ENCODE peak calls at places on chromosomes 16 and 17, in six cellular contexts. One of them, this sample, is unnamed.

GRCh38 chr17:48335858-48336500 is 94.0 kb downstream of the SKAP1 start:
- DNase-seq in fibroblast of mammary gland: peak; percentile 73
- DNase-seq in tibial artery: no peak
- DNase-seq in CD8-positive, alpha-beta T cell: no peak
- DNase-seq in A549: peak; percentile 68
- DNase-seq in nephron progenitor cell: no peak
- DNase-seq in this sample: no peak

GRCh38 chr16:22183901-22184614 is 21.8 kb downstream of the SDR42E2 start:
- DNase-seq in fibroblast of mammary gland: no peak
- DNase-seq in tibial artery: no peak
- DNase-seq in CD8-positive, alpha-beta T cell: peak; percentile 41
- DNase-seq in A549: no peak
- DNase-seq in nephron progenitor cell: peak; percentile 25
- DNase-seq in this sample: no peak

GRCh38 chr17:46770818-46771600 is 47.5 kb downstream of the WNT3 start:
- DNase-seq in fibroblast of mammary gland: peak; percentile 47
- DNase-seq in tibial artery: no peak
- DNase-seq in CD8-positive, alpha-beta T cell: no peak
- DNase-seq in A549: peak; percentile 76
- DNase-seq in nephron progenitor cell: peak; percentile 73
- DNase-seq in this sample: peak; percentile 58

GRCh38 chr17:82689077-82689476 is 9.4 kb downstream of the RAB40B start:
- DNase-seq in fibroblast of mammary gland: no peak
- DNase-seq in tibial artery: no peak
- DNase-seq in CD8-positive, alpha-beta T cell: no peak
- DNase-seq in A549: no peak
- DNase-seq in nephron progenitor cell: no peak
- DNase-seq in this sample: no peak

GRCh38 chr17:77474292-77474988 is 333.7 kb downstream of the SEC14L1 start:
- DNase-seq in fibroblast of mammary gland: peak; percentile 61
- DNase-seq in tibial artery: no peak
- DNase-seq in CD8-positive, alpha-beta T cell: no peak
- DNase-seq in A549: no peak
- DNase-seq in nephron progenitor cell: no peak
- DNase-seq in this sample: no peak

GRCh38 chr17:69335018-69335417 is 8.1 kb upstream of the ABCA5 start:
- DNase-seq in fibroblast of mammary gland: peak; percentile 52
- DNase-seq in tibial artery: no peak
- DNase-seq in CD8-positive, alpha-beta T cell: no peak
- DNase-seq in A549: peak; percentile 68
- DNase-seq in nephron progenitor cell: no peak
- DNase-seq in this sample: no peak

GRCh38 chr17:75856062-75856681 is 1.0 kb upstream of the WBP2 start:
- DNase-seq in fibroblast of mammary gland: no peak
- DNase-seq in tibial artery: peak; percentile 65
- DNase-seq in CD8-positive, alpha-beta T cell: no peak
- DNase-seq in A549: peak; percentile 56
- DNase-seq in nephron progenitor cell: no peak
- DNase-seq in this sample: no peak

GRCh38 chr17:51260960-51261958 is 913 bp downstream of the UTP18 start:
- DNase-seq in fibroblast of mammary gland: no peak
- DNase-seq in tibial artery: peak; percentile 47
- DNase-seq in CD8-positive, alpha-beta T cell: peak; percentile 79
- DNase-seq in A549: no peak
- DNase-seq in nephron progenitor cell: peak; percentile 86
- DNase-seq in this sample: peak; percentile 64

GRCh38 chr16:70770291-70770967 is 30.5 kb downstream of the VAC14 start:
- DNase-seq in fibroblast of mammary gland: no peak
- DNase-seq in tibial artery: no peak
- DNase-seq in CD8-positive, alpha-beta T cell: no peak
- DNase-seq in A549: peak; percentile 54
- DNase-seq in nephron progenitor cell: no peak
- DNase-seq in this sample: no peak

GRCh38 chr17:15122857-15123256 is 142.3 kb downstream of the PMP22 start:
- DNase-seq in fibroblast of mammary gland: peak; percentile 70
- DNase-seq in tibial artery: no peak
- DNase-seq in CD8-positive, alpha-beta T cell: no peak
- DNase-seq in A549: no peak
- DNase-seq in nephron progenitor cell: no peak
- DNase-seq in this sample: no peak

GRCh38 chr16:79159650-79160049 is 440.9 kb downstream of the MAF start:
- DNase-seq in fibroblast of mammary gland: no peak
- DNase-seq in tibial artery: no peak
- DNase-seq in CD8-positive, alpha-beta T cell: no peak
- DNase-seq in A549: no peak
- DNase-seq in nephron progenitor cell: no peak
- DNase-seq in this sample: no peak
- TF ChIP-seq CTCF in fibroblast of mammary gland: no peak
- TF ChIP-seq CTCF in tibial artery: no peak
- TF ChIP-seq CTCF in CD8-positive, alpha-beta T cell: no peak
- TF ChIP-seq CTCF in A549: no peak
- TF ChIP-seq CTCF in nephron progenitor cell: no peak
- TF ChIP-seq CTCF in this sample: no peak

GRCh38 chr17:41864498-41864836 is 756 bp downstream of the KLHL11 start:
- DNase-seq in fibroblast of mammary gland: no peak
- DNase-seq in tibial artery: no peak
- DNase-seq in CD8-positive, alpha-beta T cell: no peak
- DNase-seq in A549: no peak
- DNase-seq in nephron progenitor cell: no peak
- DNase-seq in this sample: no peak
- TF ChIP-seq CTCF in fibroblast of mammary gland: no peak
- TF ChIP-seq CTCF in tibial artery: no peak
- TF ChIP-seq CTCF in CD8-positive, alpha-beta T cell: no peak
- TF ChIP-seq CTCF in A549: no peak
- TF ChIP-seq CTCF in nephron progenitor cell: no peak
- TF ChIP-seq CTCF in this sample: no peak

GRCh38 chr16:67546761-67547422 is 15.4 kb upstream of the CTCF start:
- DNase-seq in fibroblast of mammary gland: peak; percentile 67
- DNase-seq in tibial artery: no peak
- DNase-seq in CD8-positive, alpha-beta T cell: peak; percentile 69
- DNase-seq in A549: peak; percentile 73
- DNase-seq in nephron progenitor cell: peak; percentile 88
- DNase-seq in this sample: peak; percentile 84
- TF ChIP-seq CTCF in fibroblast of mammary gland: peak; percentile 93
- TF ChIP-seq CTCF in tibial artery: peak; percentile 82
- TF ChIP-seq CTCF in CD8-positive, alpha-beta T cell: peak; percentile 99
- TF ChIP-seq CTCF in A549: peak; percentile 93
- TF ChIP-seq CTCF in nephron progenitor cell: peak; percentile 93
- TF ChIP-seq CTCF in this sample: peak; percentile 95

GRCh38 chr16:57667526-57668258 is 414 bp upstream of the ADGRG3 start:
- DNase-seq in fibroblast of mammary gland: peak; percentile 52
- DNase-seq in tibial artery: no peak
- DNase-seq in CD8-positive, alpha-beta T cell: no peak
- DNase-seq in A549: peak; percentile 54
- DNase-seq in nephron progenitor cell: no peak
- DNase-seq in this sample: no peak
- TF ChIP-seq CTCF in fibroblast of mammary gland: no peak
- TF ChIP-seq CTCF in tibial artery: no peak
- TF ChIP-seq CTCF in CD8-positive, alpha-beta T cell: no peak
- TF ChIP-seq CTCF in A549: no peak
- TF ChIP-seq CTCF in nephron progenitor cell: no peak
- TF ChIP-seq CTCF in this sample: no peak

DNA sequence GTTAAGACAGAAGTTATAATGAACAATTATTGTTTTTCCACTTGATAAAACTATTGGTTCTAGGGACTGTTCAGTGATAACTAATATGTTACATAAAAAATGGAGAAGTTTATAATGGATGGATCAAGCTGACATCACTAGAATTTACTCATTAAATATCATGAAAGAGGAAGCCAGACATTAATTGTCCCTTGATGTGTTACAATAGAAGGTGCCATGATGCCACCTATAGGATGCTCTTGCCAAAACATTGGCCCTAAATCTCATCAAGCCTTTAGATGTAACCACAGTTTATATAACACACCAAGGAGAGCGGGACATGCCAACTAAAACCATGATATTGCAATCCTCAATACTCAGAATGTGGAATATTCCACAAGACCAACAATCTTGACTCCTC is 147.9 kb upstream of the MON1B start:
- DNase-seq in fibroblast of mammary gland: peak; percentile 41
- DNase-seq in tibial artery: no peak
- DNase-seq in CD8-positive, alpha-beta T cell: no peak
- DNase-seq in A549: peak; percentile 52
- DNase-seq in nephron progenitor cell: no peak
- DNase-seq in this sample: no peak
- TF ChIP-seq CTCF in fibroblast of mammary gland: peak; percentile 53
- TF ChIP-seq CTCF in tibial artery: no peak
- TF ChIP-seq CTCF in CD8-positive, alpha-beta T cell: no peak
- TF ChIP-seq CTCF in A549: peak; percentile 74
- TF ChIP-seq CTCF in nephron progenitor cell: peak; percentile 14
- TF ChIP-seq CTCF in this sample: no peak

GRCh38 chr17:60573139-60573975 is 26.6 kb upstream of the PPM1D start:
- DNase-seq in fibroblast of mammary gland: no peak
- DNase-seq in tibial artery: no peak
- DNase-seq in CD8-positive, alpha-beta T cell: no peak
- DNase-seq in A549: no peak
- DNase-seq in nephron progenitor cell: no peak
- DNase-seq in this sample: no peak
- TF ChIP-seq CTCF in fibroblast of mammary gland: no peak
- TF ChIP-seq CTCF in tibial artery: no peak
- TF ChIP-seq CTCF in CD8-positive, alpha-beta T cell: no peak
- TF ChIP-seq CTCF in A549: no peak
- TF ChIP-seq CTCF in nephron progenitor cell: no peak
- TF ChIP-seq CTCF in this sample: no peak

DNA sequence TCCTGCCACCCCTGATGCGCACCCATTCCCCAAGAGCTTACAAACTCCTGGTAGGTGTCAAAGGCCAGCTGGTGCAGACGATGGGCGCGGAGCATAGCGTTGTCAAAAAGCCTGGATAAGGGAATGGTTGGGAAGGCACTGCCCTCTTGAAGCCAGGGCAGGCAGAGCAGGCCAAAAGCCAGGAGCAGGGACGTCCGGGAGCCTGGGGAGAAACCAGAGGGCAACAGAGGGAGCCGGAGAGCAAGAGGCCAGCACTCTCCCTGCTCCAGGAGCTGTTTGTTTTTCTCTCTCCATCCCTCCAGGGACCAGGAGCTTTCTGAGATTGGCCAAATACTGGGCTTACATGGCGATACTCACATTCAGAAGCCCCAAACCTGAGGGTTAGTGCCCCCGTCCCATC is 334 bp downstream of the GH1 start:
- DNase-seq in fibroblast of mammary gland: no peak
- DNase-seq in tibial artery: no peak
- DNase-seq in CD8-positive, alpha-beta T cell: no peak
- DNase-seq in A549: peak; percentile 26
- DNase-seq in nephron progenitor cell: no peak
- DNase-seq in this sample: peak; percentile 40
- TF ChIP-seq CTCF in fibroblast of mammary gland: no peak
- TF ChIP-seq CTCF in tibial artery: no peak
- TF ChIP-seq CTCF in CD8-positive, alpha-beta T cell: no peak
- TF ChIP-seq CTCF in A549: no peak
- TF ChIP-seq CTCF in nephron progenitor cell: no peak
- TF ChIP-seq CTCF in this sample: no peak

This sample was measured in endothelial cell.